ENCODE peak calls at places on chromosomes 16 and 17, in eight cellular contexts. M is mesenchymal stem cell; B is mammary epithelial cell; V is HCT116; K is colonic mucosa; Z is cardiac muscle cell; H is left lung; R is naive thymus-derived CD4-positive, alpha-beta T cell. E is an unnamed sample.

GRCh38 chr16:68713430-68713829 is 23.7 kb upstream of the CDH1 start:
- DNase-seq in M (no peak), B (no peak), V (no peak), K (no peak), Z (no peak), H (no peak), R (no peak), E (no peak)

GRCh38 chr16:9966569-9967157 is 215.6 kb downstream of the GRIN2A start:
- DNase-seq in M (peak; percentile 8), B (peak; percentile 26), V (no peak), K (no peak), Z (no peak), H (no peak), R (no peak), E (no peak)

GRCh38 chr16:3576211-3576610 is 992 bp downstream of the NLRC3 start:
- DNase-seq in M (no peak), B (no peak), V (no peak), K (no peak), Z (no peak), H (peak; percentile 43), R (peak; percentile 32), E (no peak)

GRCh38 chr17:19386974-19387920 is at the start of gene MFAP4:
- DNase-seq in M (peak; percentile 81), B (no peak), V (no peak), K (peak; percentile 53), Z (peak; percentile 58), H (peak; percentile 74), R (no peak), E (no peak)

GRCh38 chr16:55479560-55480197 is 681 bp downstream of the MMP2 start:
- DNase-seq in M (peak; percentile 43), B (no peak), V (no peak), K (no peak), Z (no peak), H (no peak), R (no peak), E (peak; percentile 35)

GRCh38 chr17:30476726-30477082 is 504 bp upstream of the GOSR1 start:
- DNase-seq in M (no peak), B (no peak), V (no peak), K (no peak), Z (peak; percentile 7), H (no peak), R (no peak), E (no peak)

GRCh38 chr16:84559311-84559932 is 55.0 kb upstream of the MEAK7 start:
- DNase-seq in M (no peak), B (peak; percentile 11), V (no peak), K (peak; percentile 84), Z (no peak), H (no peak), R (no peak), E (no peak)

GRCh38 chr16:58461056-58461455 is 38.9 kb upstream of the NDRG4 start:
- DNase-seq in M (no peak), B (peak; percentile 17), V (peak; percentile 27), K (no peak), Z (peak; percentile 14), H (no peak), R (no peak), E (no peak)

GRCh38 chr17:51607512-51607911 is 347.2 kb downstream of the UTP18 start:
- DNase-seq in M (no peak), B (no peak), V (no peak), K (no peak), Z (no peak), H (no peak), R (no peak), E (no peak)

GRCh38 chr17:80008383-80008840 is 27.3 kb downstream of the TBC1D16 start:
- DNase-seq in M (peak; percentile 69), B (peak; percentile 48), V (peak; percentile 61), K (peak; percentile 88), Z (peak; percentile 73), H (peak; percentile 97), R (peak; percentile 82), E (peak; percentile 71)

GRCh38 chr16:4511441-4512082 is 27.0 kb downstream of the CDIP1 start:
- DNase-seq in M (peak; percentile 61), B (peak; percentile 30), V (no peak), K (peak; percentile 55), Z (peak; percentile 89), H (no peak), R (no peak), E (peak; percentile 36)

GRCh38 chr17:61411114-61411943 is 11.7 kb downstream of the TBX2 start:
- DNase-seq in M (peak; percentile 88), B (peak; percentile 48), V (no peak), K (peak; percentile 54), Z (peak; percentile 81), H (peak; percentile 86), R (peak; percentile 41), E (peak; percentile 54)

GRCh38 chr16:71230122-71230845 is at the start of gene HYDIN:
- DNase-seq in M (peak; percentile 27), B (peak; percentile 71), V (no peak), K (peak; percentile 40), Z (peak; percentile 96), H (peak; percentile 83), R (no peak), E (peak; percentile 51)

GRCh38 chr17:75031972-75032895 is 14.5 kb downstream of the ATP5PD start:
- DNase-seq in M (peak; percentile 79), B (peak; percentile 72), V (peak; percentile 38), K (peak; percentile 80), Z (peak; percentile 41), H (peak; percentile 75), R (peak; percentile 54), E (peak; percentile 89)

GRCh38 chr16:81035975-81036750 is 521 bp downstream of the ATMIN start:
- DNase-seq in M (peak; percentile 41), B (peak; percentile 23), V (no peak), K (peak; percentile 27), Z (peak; percentile 55), H (peak; percentile 86), R (peak; percentile 25), E (peak; percentile 44)

GRCh38 chr17:58556833-58557250 is 42.4 kb upstream of the MTMR4 start:
- DNase-seq in M (no peak), B (no peak), V (no peak), K (no peak), Z (no peak), H (no peak), R (no peak), E (no peak)

GRCh38 chr17:77233635-77234334 is 93.0 kb downstream of the SEC14L1 start:
- DNase-seq in M (peak; percentile 99), B (peak; percentile 57), V (no peak), K (no peak), Z (no peak), H (no peak), R (no peak), E (peak; percentile 52)

GRCh38 chr17:67469208-67469980 is 92.3 kb downstream of the PITPNC1 start:
- DNase-seq in M (no peak), B (no peak), V (no peak), K (no peak), Z (peak; percentile 54), H (no peak), R (no peak), E (no peak)

GRCh38 chr17:1592751-1593629 is 30.4 kb upstream of the PITPNA start:
- DNase-seq in M (no peak), B (no peak), V (no peak), K (peak; percentile 90), Z (no peak), H (no peak), R (no peak), E (no peak)

GRCh38 chr17:58326609-58327341 is 1.8 kb downstream of the TSPOAP1 start:
- DNase-seq in M (no peak), B (no peak), V (no peak), K (no peak), Z (no peak), H (peak; percentile 33), R (no peak), E (no peak)

GRCh38 chr17:33925650-33926049 is 329.4 kb upstream of the CCL2 start:
- DNase-seq in M (no peak), B (no peak), V (no peak), K (no peak), Z (no peak), H (no peak), R (no peak), E (no peak)

DNA sequence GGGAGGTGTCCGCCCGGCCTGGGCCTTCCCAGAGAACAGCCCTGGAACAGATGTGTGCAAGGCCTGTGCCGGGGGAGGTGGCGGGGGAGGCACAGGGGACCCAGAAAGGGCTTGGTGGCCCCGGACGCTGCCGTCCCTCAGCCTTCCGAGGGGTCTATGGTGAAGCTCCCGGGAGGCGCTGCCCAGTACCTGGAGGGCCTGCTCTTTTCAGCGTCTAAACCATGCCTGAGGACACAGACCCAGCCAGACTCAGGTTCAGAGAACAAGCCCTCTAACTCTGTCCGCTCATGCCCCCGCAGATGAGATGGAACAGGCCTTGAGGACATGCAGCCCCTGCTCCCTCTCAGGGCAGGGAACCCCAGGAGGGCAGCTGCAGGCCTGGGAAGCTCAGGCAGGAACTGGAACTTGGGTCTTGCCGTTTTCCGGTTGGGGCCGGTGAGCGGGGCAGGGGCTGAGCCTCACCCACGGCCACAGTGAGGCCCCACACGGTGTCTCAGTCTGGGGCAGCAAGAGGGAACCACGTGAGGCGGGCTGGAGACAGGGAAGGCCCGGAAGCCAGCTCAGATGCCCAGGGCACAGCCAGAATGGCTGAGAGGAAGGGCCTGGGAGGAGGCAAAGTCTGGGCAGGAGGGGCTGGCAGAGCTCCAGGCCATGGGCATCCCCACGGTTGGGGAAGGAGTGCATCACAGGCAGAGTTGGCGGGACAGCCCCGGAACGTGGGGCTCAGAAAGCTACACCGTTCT is 12.5 kb downstream of the SLC16A3 start:
- DNase-seq in M (peak; percentile 59), B (peak; percentile 81), V (no peak), K (peak; percentile 72), Z (no peak), H (peak; percentile 93), R (peak; percentile 30), E (peak; percentile 87)
- H3K4me1 ChIP-seq in M (peaks cover 76% of the 10 kb centered on the region), B (peaks cover 77% of the 10 kb centered on the region), V (peaks cover 12% of the 10 kb centered on the region), K (peaks cover 55% of the 10 kb centered on the region), Z (peaks cover 55% of the 10 kb centered on the region), H (peaks cover 55% of the 10 kb centered on the region), R (peaks cover 38% of the 10 kb centered on the region), E (peaks cover 55% of the 10 kb centered on the region)

DNA sequence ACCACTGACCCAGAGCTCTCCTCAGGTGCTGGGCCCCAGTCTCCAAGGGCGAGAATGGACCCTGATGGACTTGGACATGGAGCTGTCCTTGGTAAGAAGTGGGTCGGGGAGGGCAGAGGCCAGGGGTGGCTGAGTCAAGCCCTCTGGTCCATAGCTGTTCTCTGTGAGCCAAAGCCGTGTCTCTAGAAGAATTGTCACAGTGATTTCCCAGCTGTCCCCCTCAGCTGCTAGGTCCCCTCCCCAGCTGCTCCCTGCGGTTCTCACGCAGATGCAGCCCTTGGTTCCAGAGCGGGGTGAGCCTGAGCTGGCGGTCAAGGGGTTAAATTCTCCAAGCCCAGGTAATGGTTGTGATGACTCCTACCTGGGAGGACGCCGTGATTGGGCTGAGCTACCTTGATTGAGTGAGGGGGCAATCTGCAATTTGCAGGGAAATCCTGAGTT is 1.3 kb upstream of the NOL3 start:
- DNase-seq in M (no peak), B (no peak), V (no peak), K (peak; percentile 28), Z (no peak), H (peak; percentile 39), R (no peak), E (no peak)
- H3K4me1 ChIP-seq in M (peaks cover 44% of the 10 kb centered on the region), B (peaks cover 37% of the 10 kb centered on the region), V (peaks cover 37% of the 10 kb centered on the region), K (peaks cover 22% of the 10 kb centered on the region), Z (peaks cover 14% of the 10 kb centered on the region), H (peaks cover 32% of the 10 kb centered on the region), R (peaks cover 35% of the 10 kb centered on the region), E (peaks cover 29% of the 10 kb centered on the region)

GRCh38 chr17:65503557-65503956 is 57.9 kb downstream of the AXIN2 start:
- DNase-seq in M (no peak), B (no peak), V (no peak), K (no peak), Z (no peak), H (no peak), R (no peak), E (no peak)
- H3K4me1 ChIP-seq in M (no peaks in the 10 kb centered on the region), B (no peaks in the 10 kb centered on the region), V (peaks cover 2% of the 10 kb centered on the region), K (no peaks in the 10 kb centered on the region), Z (no peaks in the 10 kb centered on the region), H (no peaks in the 10 kb centered on the region), R (no peaks in the 10 kb centered on the region), E (no peaks in the 10 kb centered on the region)

GRCh38 chr17:42484304-42484703 is 25.6 kb downstream of the ATP6V0A1 start:
- DNase-seq in M (no peak), B (no peak), V (no peak), K (peak; percentile 41), Z (no peak), H (no peak), R (peak; percentile 73), E (no peak)
- H3K4me1 ChIP-seq in M (no peaks in the 10 kb centered on the region), B (no peaks in the 10 kb centered on the region), V (no peaks in the 10 kb centered on the region), K (no peaks in the 10 kb centered on the region), Z (no peaks in the 10 kb centered on the region), H (no peaks in the 10 kb centered on the region), R (peaks cover 30% of the 10 kb centered on the region), E (no peaks in the 10 kb centered on the region)

E was measured in SJSA1.